ENCODE peak calls at places on chromosomes 6 and 20, in five cellular contexts. K is omental fat pad, Q is osteocyte, N is fibroblast of pulmonary artery, E is epithelial cell of proximal tubule. Z is an unnamed sample.

GRCh38 chr20:54152227-54153040 is 21.4 kb downstream of the CYP24A1 start:
- DNase-seq in E (no peak), Q (no peak), N (no peak), K (no peak), Z (no peak)

GRCh38 chr6:11595903-11596302 is 58.4 kb downstream of the TMEM170B start:
- DNase-seq in N (peak; percentile 38), K (no peak), Q (no peak), E (no peak), Z (no peak)

GRCh38 chr6:119308994-119309657 is 40.4 kb downstream of the MAN1A1 start:
- DNase-seq in Q (no peak), N (no peak), K (no peak), E (peak; percentile 85), Z (no peak)

GRCh38 chr20:4443016-4443415 is 278.7 kb upstream of the PRND start:
- DNase-seq in K (no peak), E (no peak), Q (no peak), N (no peak), Z (no peak)

GRCh38 chr6:150494236-150494635 is 105.4 kb upstream of the PLEKHG1 start:
- DNase-seq in E (no peak), Q (no peak), N (no peak), K (no peak), Z (no peak)

GRCh38 chr6:19325335-19325789 is 511.8 kb upstream of the ID4 start:
- DNase-seq in E (no peak), Q (no peak), N (no peak), K (no peak), Z (no peak)

GRCh38 chr20:7703436-7703835 is 236.8 kb downstream of the HAO1 start:
- DNase-seq in N (no peak), E (no peak), K (no peak), Q (no peak), Z (no peak)

GRCh38 chr6:55511124-55511820 is 67.7 kb downstream of the HMGCLL1 start:
- DNase-seq in E (no peak), N (no peak), Q (no peak), K (no peak), Z (no peak)

GRCh38 chr6:3230275-3231212 is 3.1 kb upstream of the TUBB2B start:
- DNase-seq in Q (no peak), E (no peak), K (no peak), N (peak; percentile 25), Z (no peak)

GRCh38 chr6:12483712-12484111 is 193.6 kb downstream of the EDN1 start:
- DNase-seq in K (no peak), E (peak; percentile 82), Q (no peak), N (peak; percentile 75), Z (no peak)

GRCh38 chr6:20325641-20326421 is 75.8 kb upstream of the E2F3 start:
- DNase-seq in E (no peak), Q (no peak), N (no peak), K (no peak), Z (no peak)

GRCh38 chr20:48609491-48609978 is 218.3 kb downstream of the PREX1 start:
- DNase-seq in N (no peak), Q (no peak), E (no peak), K (no peak), Z (no peak)

GRCh38 chr20:59634435-59635005 is 30.2 kb downstream of the PHACTR3 start:
- DNase-seq in Q (peak; percentile 68), N (no peak), E (no peak), K (no peak), Z (no peak)

DNA sequence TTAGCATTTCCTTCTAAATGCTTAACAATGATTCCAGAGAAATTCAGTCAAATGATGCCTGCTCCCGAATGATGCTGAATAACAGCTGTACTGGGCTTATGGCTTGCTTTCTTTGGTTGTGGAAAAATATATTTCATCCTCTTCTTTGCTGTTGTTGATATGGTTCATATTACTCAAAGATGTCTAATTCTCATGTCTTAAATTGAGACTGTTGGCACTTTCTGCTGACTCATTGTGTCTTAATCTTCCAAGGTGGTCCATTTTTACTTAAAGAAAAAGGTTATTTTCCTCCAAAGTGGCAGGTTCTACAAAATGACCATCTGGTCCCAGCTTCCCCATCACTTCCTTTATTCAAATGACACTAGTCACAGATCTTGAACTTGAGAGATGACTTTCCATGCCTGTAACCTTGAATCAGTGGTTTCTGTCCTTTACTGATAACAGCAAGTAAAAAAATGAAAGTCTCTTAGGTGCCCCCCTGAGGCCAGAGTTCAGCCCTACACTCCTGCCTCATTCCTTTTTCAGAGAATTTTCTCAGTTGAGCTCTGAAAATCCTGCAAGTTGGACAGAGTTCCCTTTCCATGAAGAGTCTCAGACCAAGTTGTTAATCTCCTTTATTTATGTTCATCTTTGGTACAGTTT is 6.9 kb downstream of the SNAP25 start:
- DNase-seq in K (no peak), Q (no peak), N (no peak), E (no peak), Z (no peak)
- TF ChIP-seq CTCF in K (no peak), Q (no peak), N (peak; percentile 10), E (peak; percentile 52), Z (no peak)

DNA sequence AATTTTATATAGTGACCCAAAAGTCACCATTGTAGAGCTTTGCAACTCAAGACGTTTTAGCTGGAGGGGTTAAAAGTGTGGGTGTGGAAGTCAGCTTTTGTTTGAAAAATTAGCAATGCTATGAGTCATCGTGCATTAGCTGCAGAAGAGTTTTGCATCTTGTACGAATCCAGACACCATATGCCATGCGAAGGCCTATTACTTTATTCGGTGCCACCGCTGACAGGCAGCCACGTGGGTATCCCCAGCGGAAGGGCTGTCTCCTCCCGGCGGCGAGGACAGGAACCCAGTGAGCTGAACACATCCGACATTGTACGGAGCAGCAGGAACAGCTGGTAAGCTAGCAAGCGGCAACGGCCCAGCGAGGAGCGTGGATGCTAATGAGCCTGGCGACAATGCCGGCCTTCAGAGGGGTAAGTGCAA is 84.4 kb downstream of the INSM1 start:
- DNase-seq in Q (no peak), K (no peak), E (no peak), N (peak; percentile 59), Z (peak; percentile 60)
- TF ChIP-seq CTCF in Q (peak; percentile 19), K (no peak), E (no peak), N (no peak), Z (no peak)

GRCh38 chr6:17585766-17586502 is 14.2 kb upstream of the FAM8A1 start:
- DNase-seq in Q (no peak), K (no peak), N (no peak), E (no peak), Z (no peak)
- TF ChIP-seq CTCF in Q (no peak), K (no peak), N (peak; percentile 13), E (peak; percentile 50), Z (no peak)

GRCh38 chr20:5950271-5951031 is at the start of the genes MCM8 and TRMT6:
- DNase-seq in E (peak; percentile 79), K (peak; percentile 85), N (peak; percentile 96), Q (peak; percentile 95), Z (peak; percentile 94)
- TF ChIP-seq CTCF in E (no peak), K (no peak), N (no peak), Q (peak; percentile 9), Z (no peak)

GRCh38 chr6:84263557-84263956 is 36.1 kb upstream of the CEP162 start:
- DNase-seq in N (no peak), E (no peak), Q (no peak), K (no peak), Z (no peak)
- TF ChIP-seq CTCF in N (no peak), E (no peak), Q (no peak), K (no peak), Z (no peak)

GRCh38 chr6:142048593-142048980 is 84.1 kb upstream of the GJE1 start:
- DNase-seq in K (no peak), E (no peak), N (no peak), Q (no peak), Z (no peak)

GRCh38 chr6:142047934-142048592 is 84.7 kb upstream of the GJE1 start:
- DNase-seq in E (no peak), Q (no peak), K (no peak), N (no peak), Z (no peak)

GRCh38 chr6:142051404-142051803 is 81.3 kb upstream of the GJE1 start:
- DNase-seq in K (no peak), Q (no peak), N (no peak), E (no peak), Z (no peak)

GRCh38 chr6:142045380-142046270 is 87.1 kb upstream of the GJE1 start:
- DNase-seq in Q (no peak), N (peak; percentile 72), K (no peak), E (peak; percentile 4), Z (no peak)
- TF ChIP-seq CTCF in Q (peak; percentile 62), N (peak; percentile 47), K (no peak), E (peak; percentile 46), Z (no peak)

GRCh38 chr6:81752084-81752968 is at the start of gene TENT5A:
- DNase-seq in Q (peak; percentile 96), K (peak; percentile 72), N (peak; percentile 90), E (no peak), Z (peak; percentile 82)

GRCh38 chr6:81753709-81754678 is 1.5 kb upstream of the TENT5A start:
- DNase-seq in N (peak; percentile 68), K (peak; percentile 72), E (no peak), Q (peak; percentile 86), Z (peak; percentile 74)

GRCh38 chr6:81754906-81755305 is 2.4 kb upstream of the TENT5A start:
- DNase-seq in K (no peak), E (no peak), Q (no peak), N (no peak), Z (no peak)

GRCh38 chr6:81751388-81752083 is 945 bp downstream of the TENT5A start:
- DNase-seq in N (peak; percentile 57), E (no peak), Q (peak; percentile 84), K (no peak), Z (peak; percentile 44)

DNA sequence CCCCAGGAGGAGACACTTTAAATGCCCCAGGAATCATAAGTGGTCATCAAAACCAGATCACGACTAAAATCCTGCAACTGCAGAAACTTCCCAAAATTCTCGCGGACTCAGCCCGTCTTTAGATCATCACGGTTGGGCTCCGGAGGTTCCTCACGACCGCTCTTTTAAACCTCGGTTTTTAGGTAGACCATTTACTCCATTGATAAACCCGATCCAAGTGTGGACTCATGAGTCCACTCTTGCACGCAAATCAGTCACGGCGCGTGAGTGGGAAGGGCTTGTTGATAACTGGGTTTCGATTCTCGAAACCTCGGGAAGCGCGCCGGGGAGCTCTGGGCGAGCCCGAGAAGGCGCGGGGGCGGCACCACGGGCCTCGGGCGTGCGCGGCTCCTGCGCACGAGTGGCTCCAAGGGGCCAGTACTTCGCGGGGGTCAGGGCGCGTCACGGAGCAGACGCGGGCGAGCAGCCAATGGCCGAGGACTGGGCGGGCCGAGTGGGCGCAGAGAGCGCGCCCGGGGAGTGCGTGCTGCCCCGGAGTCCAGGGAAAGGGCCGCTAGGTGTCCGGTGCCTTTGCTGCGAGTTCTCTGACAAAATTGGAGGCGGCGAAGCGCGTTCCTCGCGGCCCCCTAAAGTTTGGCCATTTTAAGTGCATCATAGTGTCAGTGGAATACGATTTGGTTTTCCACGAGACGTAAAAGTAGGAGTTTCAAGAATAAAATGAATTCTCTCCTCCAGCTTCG is 658 bp upstream of the TENT5A start:
- DNase-seq in E (no peak), Q (peak; percentile 96), K (peak; percentile 79), N (peak; percentile 94), Z (peak; percentile 65)
- TF ChIP-seq CTCF in E (peak; percentile 40), Q (no peak), K (no peak), N (peak; percentile 23), Z (no peak)

GRCh38 chr6:41460742-41461336 is 85.3 kb upstream of the FOXP4 start:
- DNase-seq in K (no peak), N (no peak), Q (no peak), E (no peak), Z (no peak)
- TF ChIP-seq CTCF in K (no peak), N (no peak), Q (no peak), E (no peak), Z (no peak)